ENCODE peak calls at places on chromosomes 1 and 21, in nine cellular contexts. One of them, this sample, is unnamed.

GRCh38 chr21:37868896-37869295 is 47.4 kb downstream of the KCNJ6 start:
- DNase-seq in sigmoid colon: no peak
- DNase-seq in GM06990: no peak
- DNase-seq in ovary: no peak
- DNase-seq in HTR-8/SVneo: peak
- DNase-seq in NCI-H526 treated with DMSO at 0.1 percent for 48 hours: no peak
- DNase-seq in EL: peak
- DNase-seq in stimulated activated CD8-positive, alpha-beta memory T cell treated with anti-CD3 and anti-CD28 coated beads, Interleukin-4, amount 100 ng/mL, for 24 hours: no peak
- DNase-seq in stimulated activated CD4-positive, alpha-beta T cell treated with anti-CD3 and anti-CD28 coated beads, Interleukin-4, amount 100 ng/mL, for 24 hours: no peak
- DNase-seq in this sample: no peak

GRCh38 chr1:54809496-54810074 is 8.5 kb upstream of the TTC22 start:
- DNase-seq in stimulated activated CD8-positive, alpha-beta memory T cell treated with anti-CD3 and anti-CD28 coated beads, Interleukin-4, amount 100 ng/mL, for 24 hours: no peak
- DNase-seq in EL: no peak
- DNase-seq in NCI-H526 treated with DMSO at 0.1 percent for 48 hours: no peak
- DNase-seq in HTR-8/SVneo: no peak
- DNase-seq in sigmoid colon: no peak
- DNase-seq in GM06990: no peak
- DNase-seq in stimulated activated CD4-positive, alpha-beta T cell treated with anti-CD3 and anti-CD28 coated beads, Interleukin-4, amount 100 ng/mL, for 24 hours: no peak
- DNase-seq in ovary: no peak
- DNase-seq in this sample: no peak

GRCh38 chr1:160030657-160031367 is 978 bp downstream of the PIGM start:
- DNase-seq in HTR-8/SVneo: peak
- DNase-seq in stimulated activated CD4-positive, alpha-beta T cell treated with anti-CD3 and anti-CD28 coated beads, Interleukin-4, amount 100 ng/mL, for 24 hours: peak
- DNase-seq in NCI-H526 treated with DMSO at 0.1 percent for 48 hours: peak
- DNase-seq in sigmoid colon: no peak
- DNase-seq in stimulated activated CD8-positive, alpha-beta memory T cell treated with anti-CD3 and anti-CD28 coated beads, Interleukin-4, amount 100 ng/mL, for 24 hours: no peak
- DNase-seq in EL: peak
- DNase-seq in ovary: no peak
- DNase-seq in GM06990: no peak
- DNase-seq in this sample: no peak

GRCh38 chr21:34889537-34890257 is 159.4 kb downstream of the RUNX1 start:
- DNase-seq in sigmoid colon: peak
- DNase-seq in ovary: peak
- DNase-seq in stimulated activated CD8-positive, alpha-beta memory T cell treated with anti-CD3 and anti-CD28 coated beads, Interleukin-4, amount 100 ng/mL, for 24 hours: peak
- DNase-seq in EL: peak
- DNase-seq in GM06990: peak
- DNase-seq in NCI-H526 treated with DMSO at 0.1 percent for 48 hours: peak
- DNase-seq in stimulated activated CD4-positive, alpha-beta T cell treated with anti-CD3 and anti-CD28 coated beads, Interleukin-4, amount 100 ng/mL, for 24 hours: peak
- DNase-seq in HTR-8/SVneo: peak
- DNase-seq in this sample: no peak

GRCh38 chr1:229383961-229384360 is 41.1 kb upstream of the CCSAP start:
- DNase-seq in stimulated activated CD4-positive, alpha-beta T cell treated with anti-CD3 and anti-CD28 coated beads, Interleukin-4, amount 100 ng/mL, for 24 hours: no peak
- DNase-seq in ovary: no peak
- DNase-seq in HTR-8/SVneo: no peak
- DNase-seq in sigmoid colon: no peak
- DNase-seq in EL: no peak
- DNase-seq in NCI-H526 treated with DMSO at 0.1 percent for 48 hours: no peak
- DNase-seq in stimulated activated CD8-positive, alpha-beta memory T cell treated with anti-CD3 and anti-CD28 coated beads, Interleukin-4, amount 100 ng/mL, for 24 hours: no peak
- DNase-seq in GM06990: no peak
- DNase-seq in this sample: no peak

GRCh38 chr1:222886194-222887126 is 71.6 kb downstream of the DISP1 start:
- DNase-seq in NCI-H526 treated with DMSO at 0.1 percent for 48 hours: no peak
- DNase-seq in EL: no peak
- DNase-seq in HTR-8/SVneo: no peak
- DNase-seq in stimulated activated CD8-positive, alpha-beta memory T cell treated with anti-CD3 and anti-CD28 coated beads, Interleukin-4, amount 100 ng/mL, for 24 hours: no peak
- DNase-seq in ovary: no peak
- DNase-seq in sigmoid colon: no peak
- DNase-seq in stimulated activated CD4-positive, alpha-beta T cell treated with anti-CD3 and anti-CD28 coated beads, Interleukin-4, amount 100 ng/mL, for 24 hours: no peak
- DNase-seq in GM06990: no peak
- DNase-seq in this sample: no peak

GRCh38 chr1:14970115-14970798 is 183.3 kb upstream of the TMEM51 start:
- DNase-seq in NCI-H526 treated with DMSO at 0.1 percent for 48 hours: no peak
- DNase-seq in sigmoid colon: peak
- DNase-seq in HTR-8/SVneo: peak
- DNase-seq in ovary: peak
- DNase-seq in stimulated activated CD8-positive, alpha-beta memory T cell treated with anti-CD3 and anti-CD28 coated beads, Interleukin-4, amount 100 ng/mL, for 24 hours: peak
- DNase-seq in GM06990: no peak
- DNase-seq in EL: peak
- DNase-seq in stimulated activated CD4-positive, alpha-beta T cell treated with anti-CD3 and anti-CD28 coated beads, Interleukin-4, amount 100 ng/mL, for 24 hours: peak
- DNase-seq in this sample: peak

GRCh38 chr1:184595609-184596008 is 159.0 kb downstream of the EDEM3 start:
- DNase-seq in NCI-H526 treated with DMSO at 0.1 percent for 48 hours: no peak
- DNase-seq in GM06990: no peak
- DNase-seq in ovary: no peak
- DNase-seq in EL: peak
- DNase-seq in stimulated activated CD8-positive, alpha-beta memory T cell treated with anti-CD3 and anti-CD28 coated beads, Interleukin-4, amount 100 ng/mL, for 24 hours: no peak
- DNase-seq in sigmoid colon: no peak
- DNase-seq in stimulated activated CD4-positive, alpha-beta T cell treated with anti-CD3 and anti-CD28 coated beads, Interleukin-4, amount 100 ng/mL, for 24 hours: no peak
- DNase-seq in HTR-8/SVneo: no peak
- DNase-seq in this sample: no peak

GRCh38 chr1:199612976-199613774 is 414.3 kb upstream of the NR5A2 start:
- DNase-seq in ovary: no peak
- DNase-seq in sigmoid colon: no peak
- DNase-seq in NCI-H526 treated with DMSO at 0.1 percent for 48 hours: no peak
- DNase-seq in stimulated activated CD4-positive, alpha-beta T cell treated with anti-CD3 and anti-CD28 coated beads, Interleukin-4, amount 100 ng/mL, for 24 hours: no peak
- DNase-seq in HTR-8/SVneo: peak
- DNase-seq in stimulated activated CD8-positive, alpha-beta memory T cell treated with anti-CD3 and anti-CD28 coated beads, Interleukin-4, amount 100 ng/mL, for 24 hours: no peak
- DNase-seq in GM06990: no peak
- DNase-seq in EL: peak
- DNase-seq in this sample: no peak

GRCh38 chr1:222654849-222655248 is 37.0 kb downstream of the MIA3 start:
- DNase-seq in sigmoid colon: no peak
- DNase-seq in ovary: no peak
- DNase-seq in NCI-H526 treated with DMSO at 0.1 percent for 48 hours: no peak
- DNase-seq in HTR-8/SVneo: no peak
- DNase-seq in EL: peak
- DNase-seq in stimulated activated CD8-positive, alpha-beta memory T cell treated with anti-CD3 and anti-CD28 coated beads, Interleukin-4, amount 100 ng/mL, for 24 hours: peak
- DNase-seq in stimulated activated CD4-positive, alpha-beta T cell treated with anti-CD3 and anti-CD28 coated beads, Interleukin-4, amount 100 ng/mL, for 24 hours: peak
- DNase-seq in GM06990: peak
- DNase-seq in this sample: no peak

GRCh38 chr1:149962039-149962647 is 25.5 kb upstream of the MTMR11 start:
- DNase-seq in EL: peak
- DNase-seq in stimulated activated CD4-positive, alpha-beta T cell treated with anti-CD3 and anti-CD28 coated beads, Interleukin-4, amount 100 ng/mL, for 24 hours: peak
- DNase-seq in NCI-H526 treated with DMSO at 0.1 percent for 48 hours: peak
- DNase-seq in ovary: no peak
- DNase-seq in GM06990: no peak
- DNase-seq in sigmoid colon: no peak
- DNase-seq in stimulated activated CD8-positive, alpha-beta memory T cell treated with anti-CD3 and anti-CD28 coated beads, Interleukin-4, amount 100 ng/mL, for 24 hours: no peak
- DNase-seq in HTR-8/SVneo: peak
- DNase-seq in this sample: no peak

GRCh38 chr1:100077525-100077924 is 55.2 kb downstream of the SASS6 start:
- DNase-seq in HTR-8/SVneo: no peak
- DNase-seq in sigmoid colon: no peak
- DNase-seq in EL: no peak
- DNase-seq in ovary: no peak
- DNase-seq in NCI-H526 treated with DMSO at 0.1 percent for 48 hours: no peak
- DNase-seq in GM06990: peak
- DNase-seq in stimulated activated CD4-positive, alpha-beta T cell treated with anti-CD3 and anti-CD28 coated beads, Interleukin-4, amount 100 ng/mL, for 24 hours: no peak
- DNase-seq in stimulated activated CD8-positive, alpha-beta memory T cell treated with anti-CD3 and anti-CD28 coated beads, Interleukin-4, amount 100 ng/mL, for 24 hours: no peak
- DNase-seq in this sample: no peak

GRCh38 chr1:236220473-236220872 is 61.3 kb downstream of the ERO1B start:
- DNase-seq in sigmoid colon: no peak
- DNase-seq in EL: no peak
- DNase-seq in stimulated activated CD4-positive, alpha-beta T cell treated with anti-CD3 and anti-CD28 coated beads, Interleukin-4, amount 100 ng/mL, for 24 hours: no peak
- DNase-seq in stimulated activated CD8-positive, alpha-beta memory T cell treated with anti-CD3 and anti-CD28 coated beads, Interleukin-4, amount 100 ng/mL, for 24 hours: no peak
- DNase-seq in HTR-8/SVneo: no peak
- DNase-seq in GM06990: no peak
- DNase-seq in NCI-H526 treated with DMSO at 0.1 percent for 48 hours: no peak
- DNase-seq in ovary: no peak
- DNase-seq in this sample: no peak

GRCh38 chr1:207282049-207282448 is 39.4 kb upstream of the CD55 start:
- DNase-seq in stimulated activated CD4-positive, alpha-beta T cell treated with anti-CD3 and anti-CD28 coated beads, Interleukin-4, amount 100 ng/mL, for 24 hours: no peak
- DNase-seq in HTR-8/SVneo: no peak
- DNase-seq in sigmoid colon: no peak
- DNase-seq in GM06990: no peak
- DNase-seq in ovary: no peak
- DNase-seq in stimulated activated CD8-positive, alpha-beta memory T cell treated with anti-CD3 and anti-CD28 coated beads, Interleukin-4, amount 100 ng/mL, for 24 hours: no peak
- DNase-seq in EL: peak
- DNase-seq in NCI-H526 treated with DMSO at 0.1 percent for 48 hours: no peak
- DNase-seq in this sample: no peak

GRCh38 chr21:45826733-45827692 is 154.6 kb upstream of the COL6A1 start:
- DNase-seq in sigmoid colon: no peak
- DNase-seq in GM06990: no peak
- DNase-seq in stimulated activated CD8-positive, alpha-beta memory T cell treated with anti-CD3 and anti-CD28 coated beads, Interleukin-4, amount 100 ng/mL, for 24 hours: no peak
- DNase-seq in ovary: no peak
- DNase-seq in HTR-8/SVneo: no peak
- DNase-seq in EL: no peak
- DNase-seq in stimulated activated CD4-positive, alpha-beta T cell treated with anti-CD3 and anti-CD28 coated beads, Interleukin-4, amount 100 ng/mL, for 24 hours: no peak
- DNase-seq in NCI-H526 treated with DMSO at 0.1 percent for 48 hours: no peak
- DNase-seq in this sample: no peak

GRCh38 chr21:46098303-46099141 is 610 bp downstream of the COL6A2 start:
- DNase-seq in GM06990: no peak
- DNase-seq in ovary: peak
- DNase-seq in sigmoid colon: peak
- DNase-seq in NCI-H526 treated with DMSO at 0.1 percent for 48 hours: no peak
- DNase-seq in EL: peak
- DNase-seq in HTR-8/SVneo: no peak
- DNase-seq in stimulated activated CD8-positive, alpha-beta memory T cell treated with anti-CD3 and anti-CD28 coated beads, Interleukin-4, amount 100 ng/mL, for 24 hours: no peak
- DNase-seq in stimulated activated CD4-positive, alpha-beta T cell treated with anti-CD3 and anti-CD28 coated beads, Interleukin-4, amount 100 ng/mL, for 24 hours: peak
- DNase-seq in this sample: no peak

GRCh38 chr21:42252778-42253340 is 33.9 kb downstream of the ABCG1 start:
- DNase-seq in HTR-8/SVneo: no peak
- DNase-seq in ovary: no peak
- DNase-seq in stimulated activated CD8-positive, alpha-beta memory T cell treated with anti-CD3 and anti-CD28 coated beads, Interleukin-4, amount 100 ng/mL, for 24 hours: no peak
- DNase-seq in sigmoid colon: no peak
- DNase-seq in NCI-H526 treated with DMSO at 0.1 percent for 48 hours: no peak
- DNase-seq in GM06990: no peak
- DNase-seq in EL: no peak
- DNase-seq in stimulated activated CD4-positive, alpha-beta T cell treated with anti-CD3 and anti-CD28 coated beads, Interleukin-4, amount 100 ng/mL, for 24 hours: no peak
- DNase-seq in this sample: no peak

GRCh38 chr1:37726191-37726590 is 33.9 kb downstream of the CDCA8 start:
- DNase-seq in stimulated activated CD8-positive, alpha-beta memory T cell treated with anti-CD3 and anti-CD28 coated beads, Interleukin-4, amount 100 ng/mL, for 24 hours: no peak
- DNase-seq in ovary: no peak
- DNase-seq in HTR-8/SVneo: no peak
- DNase-seq in NCI-H526 treated with DMSO at 0.1 percent for 48 hours: no peak
- DNase-seq in stimulated activated CD4-positive, alpha-beta T cell treated with anti-CD3 and anti-CD28 coated beads, Interleukin-4, amount 100 ng/mL, for 24 hours: no peak
- DNase-seq in EL: no peak
- DNase-seq in sigmoid colon: no peak
- DNase-seq in GM06990: no peak
- DNase-seq in this sample: peak

GRCh38 chr1:113758631-113759340 is 500 bp downstream of the PHTF1 start:
- DNase-seq in stimulated activated CD8-positive, alpha-beta memory T cell treated with anti-CD3 and anti-CD28 coated beads, Interleukin-4, amount 100 ng/mL, for 24 hours: peak
- DNase-seq in ovary: peak
- DNase-seq in GM06990: peak
- DNase-seq in HTR-8/SVneo: peak
- DNase-seq in stimulated activated CD4-positive, alpha-beta T cell treated with anti-CD3 and anti-CD28 coated beads, Interleukin-4, amount 100 ng/mL, for 24 hours: peak
- DNase-seq in NCI-H526 treated with DMSO at 0.1 percent for 48 hours: peak
- DNase-seq in EL: peak
- DNase-seq in sigmoid colon: peak
- DNase-seq in this sample: peak

GRCh38 chr1:110148961-110149360 is 1.3 kb upstream of the SLC6A17 start:
- DNase-seq in NCI-H526 treated with DMSO at 0.1 percent for 48 hours: peak
- DNase-seq in GM06990: no peak
- DNase-seq in stimulated activated CD8-positive, alpha-beta memory T cell treated with anti-CD3 and anti-CD28 coated beads, Interleukin-4, amount 100 ng/mL, for 24 hours: no peak
- DNase-seq in stimulated activated CD4-positive, alpha-beta T cell treated with anti-CD3 and anti-CD28 coated beads, Interleukin-4, amount 100 ng/mL, for 24 hours: no peak
- DNase-seq in HTR-8/SVneo: no peak
- DNase-seq in ovary: no peak
- DNase-seq in EL: peak
- DNase-seq in sigmoid colon: no peak
- DNase-seq in this sample: no peak

GRCh38 chr1:113372546-113372945 is 17.8 kb upstream of the MAGI3 start:
- DNase-seq in NCI-H526 treated with DMSO at 0.1 percent for 48 hours: no peak
- DNase-seq in GM06990: no peak
- DNase-seq in EL: no peak
- DNase-seq in stimulated activated CD8-positive, alpha-beta memory T cell treated with anti-CD3 and anti-CD28 coated beads, Interleukin-4, amount 100 ng/mL, for 24 hours: no peak
- DNase-seq in ovary: no peak
- DNase-seq in stimulated activated CD4-positive, alpha-beta T cell treated with anti-CD3 and anti-CD28 coated beads, Interleukin-4, amount 100 ng/mL, for 24 hours: no peak
- DNase-seq in sigmoid colon: no peak
- DNase-seq in HTR-8/SVneo: no peak
- DNase-seq in this sample: no peak

GRCh38 chr1:152745289-152745704 is 12.5 kb upstream of the KPRP start:
- DNase-seq in EL: peak
- DNase-seq in HTR-8/SVneo: no peak
- DNase-seq in NCI-H526 treated with DMSO at 0.1 percent for 48 hours: no peak
- DNase-seq in stimulated activated CD8-positive, alpha-beta memory T cell treated with anti-CD3 and anti-CD28 coated beads, Interleukin-4, amount 100 ng/mL, for 24 hours: no peak
- DNase-seq in sigmoid colon: no peak
- DNase-seq in stimulated activated CD4-positive, alpha-beta T cell treated with anti-CD3 and anti-CD28 coated beads, Interleukin-4, amount 100 ng/mL, for 24 hours: no peak
- DNase-seq in ovary: no peak
- DNase-seq in GM06990: no peak
- DNase-seq in this sample: no peak

GRCh38 chr1:180953291-180953747 is 40.6 kb downstream of the KIAA1614 start:
- DNase-seq in EL: no peak
- DNase-seq in ovary: no peak
- DNase-seq in NCI-H526 treated with DMSO at 0.1 percent for 48 hours: peak
- DNase-seq in stimulated activated CD8-positive, alpha-beta memory T cell treated with anti-CD3 and anti-CD28 coated beads, Interleukin-4, amount 100 ng/mL, for 24 hours: no peak
- DNase-seq in stimulated activated CD4-positive, alpha-beta T cell treated with anti-CD3 and anti-CD28 coated beads, Interleukin-4, amount 100 ng/mL, for 24 hours: no peak
- DNase-seq in GM06990: no peak
- DNase-seq in HTR-8/SVneo: no peak
- DNase-seq in sigmoid colon: peak
- DNase-seq in this sample: no peak

GRCh38 chr1:119347858-119348257 is 20.7 kb upstream of the HAO2 start:
- DNase-seq in EL: peak
- DNase-seq in stimulated activated CD8-positive, alpha-beta memory T cell treated with anti-CD3 and anti-CD28 coated beads, Interleukin-4, amount 100 ng/mL, for 24 hours: no peak
- DNase-seq in NCI-H526 treated with DMSO at 0.1 percent for 48 hours: peak
- DNase-seq in GM06990: peak
- DNase-seq in stimulated activated CD4-positive, alpha-beta T cell treated with anti-CD3 and anti-CD28 coated beads, Interleukin-4, amount 100 ng/mL, for 24 hours: no peak
- DNase-seq in HTR-8/SVneo: no peak
- DNase-seq in sigmoid colon: no peak
- DNase-seq in ovary: no peak
- DNase-seq in this sample: no peak